ENCODE peak calls at places on chromosomes 6 and 20, in seven cellular contexts. One of them, this sample, is unnamed.

GRCh38 chr6:26318459-26319404 is 46.3 kb upstream of the BTN3A2 start:
- DNase-seq in tibial nerve: no peak
- DNase-seq in A549: no peak
- DNase-seq in ovary: no peak
- DNase-seq in Peyer's patch: no peak
- DNase-seq in K562: no peak
- DNase-seq in heart left ventricle: no peak
- DNase-seq in this sample: no peak

GRCh38 chr6:132932566-132932965 is 118.2 kb downstream of the RPS12 start:
- DNase-seq in tibial nerve: no peak
- DNase-seq in A549: no peak
- DNase-seq in ovary: no peak
- DNase-seq in Peyer's patch: no peak
- DNase-seq in K562: no peak
- DNase-seq in heart left ventricle: no peak
- DNase-seq in this sample: no peak

GRCh38 chr6:27889628-27890315 is 22.4 kb downstream of the OR2B2 start:
- DNase-seq in tibial nerve: no peak
- DNase-seq in A549: peak; percentile 37
- DNase-seq in ovary: no peak
- DNase-seq in Peyer's patch: no peak
- DNase-seq in K562: no peak
- DNase-seq in heart left ventricle: no peak
- DNase-seq in this sample: no peak

GRCh38 chr6:151136141-151136755 is 103.5 kb upstream of the AKAP12 start:
- DNase-seq in tibial nerve: peak; percentile 20
- DNase-seq in A549: no peak
- DNase-seq in ovary: no peak
- DNase-seq in Peyer's patch: no peak
- DNase-seq in K562: no peak
- DNase-seq in heart left ventricle: no peak
- DNase-seq in this sample: no peak

GRCh38 chr6:157280153-157280552 is 43.2 kb downstream of the TMEM242 start:
- DNase-seq in tibial nerve: no peak
- DNase-seq in A549: no peak
- DNase-seq in ovary: no peak
- DNase-seq in Peyer's patch: no peak
- DNase-seq in K562: no peak
- DNase-seq in heart left ventricle: no peak
- DNase-seq in this sample: no peak

GRCh38 chr20:50146732-50147662 is 6.5 kb downstream of the PEDS1 start:
- DNase-seq in tibial nerve: no peak
- DNase-seq in A549: no peak
- DNase-seq in ovary: no peak
- DNase-seq in Peyer's patch: no peak
- DNase-seq in K562: peak; percentile 51
- DNase-seq in heart left ventricle: no peak
- DNase-seq in this sample: peak; percentile 85

GRCh38 chr6:150767585-150768164 is 97.8 kb upstream of the MTHFD1L start:
- DNase-seq in tibial nerve: no peak
- DNase-seq in A549: no peak
- DNase-seq in ovary: no peak
- DNase-seq in Peyer's patch: no peak
- DNase-seq in K562: no peak
- DNase-seq in heart left ventricle: peak; percentile 22
- DNase-seq in this sample: no peak

GRCh38 chr6:40551966-40552365 is 35.2 kb downstream of the LRFN2 start:
- DNase-seq in tibial nerve: no peak
- DNase-seq in A549: no peak
- DNase-seq in ovary: no peak
- DNase-seq in Peyer's patch: no peak
- DNase-seq in K562: no peak
- DNase-seq in heart left ventricle: no peak
- DNase-seq in this sample: no peak

GRCh38 chr6:167794386-167795157 is 32.1 kb upstream of the AFDN start:
- DNase-seq in tibial nerve: no peak
- DNase-seq in A549: no peak
- DNase-seq in ovary: no peak
- DNase-seq in Peyer's patch: no peak
- DNase-seq in K562: no peak
- DNase-seq in heart left ventricle: no peak
- DNase-seq in this sample: no peak

GRCh38 chr6:65711531-65711930 is 4.5 kb upstream of the EYS start:
- DNase-seq in tibial nerve: no peak
- DNase-seq in A549: no peak
- DNase-seq in ovary: no peak
- DNase-seq in Peyer's patch: no peak
- DNase-seq in K562: no peak
- DNase-seq in heart left ventricle: no peak
- DNase-seq in this sample: no peak

GRCh38 chr6:23410439-23410838 is 715.6 kb upstream of the NRSN1 start:
- DNase-seq in tibial nerve: no peak
- DNase-seq in A549: no peak
- DNase-seq in ovary: no peak
- DNase-seq in Peyer's patch: no peak
- DNase-seq in K562: peak; percentile 8
- DNase-seq in heart left ventricle: no peak
- DNase-seq in this sample: no peak
- H3K9me3 ChIP-seq in tibial nerve: no peaks in the 10 kb centered on the region
- H3K9me3 ChIP-seq in A549: no peaks in the 10 kb centered on the region
- H3K9me3 ChIP-seq in ovary: no peaks in the 10 kb centered on the region
- H3K9me3 ChIP-seq in Peyer's patch: no peaks in the 10 kb centered on the region
- H3K9me3 ChIP-seq in K562: peaks cover 1% of the 10 kb centered on the region
- H3K9me3 ChIP-seq in heart left ventricle: no peaks in the 10 kb centered on the region
- H3K9me3 ChIP-seq in this sample: no peaks in the 10 kb centered on the region

DNA sequence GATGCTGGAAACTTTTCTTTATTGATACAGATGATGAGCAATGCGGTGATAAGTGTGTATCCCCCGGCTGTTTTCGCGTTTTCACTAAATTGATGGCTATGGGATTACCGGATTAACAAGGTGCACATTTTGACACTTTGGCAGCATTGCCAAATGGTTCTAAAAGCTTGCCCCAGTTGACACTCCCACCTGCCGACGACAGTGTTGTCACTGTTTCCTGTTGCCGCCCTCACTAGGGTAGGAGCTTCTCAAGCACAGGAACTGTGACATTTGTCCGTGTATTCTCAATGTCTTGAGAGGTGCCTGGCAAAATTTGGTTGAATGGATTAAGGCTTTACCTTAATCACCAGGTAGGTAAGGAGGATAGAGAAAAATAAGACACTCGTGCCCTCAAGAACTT is 9.8 kb upstream of the MAPK13 start:
- DNase-seq in tibial nerve: no peak
- DNase-seq in A549: no peak
- DNase-seq in ovary: no peak
- DNase-seq in Peyer's patch: no peak
- DNase-seq in K562: no peak
- DNase-seq in heart left ventricle: no peak
- DNase-seq in this sample: peak; percentile 66
- TF ChIP-seq POLR2A in tibial nerve: no peak
- TF ChIP-seq POLR2A in A549: no peak
- TF ChIP-seq POLR2A in ovary: no peak
- TF ChIP-seq POLR2A in Peyer's patch: no peak
- TF ChIP-seq POLR2A in K562: no peak
- TF ChIP-seq POLR2A in heart left ventricle: no peak
- TF ChIP-seq POLR2A in this sample: no peak

GRCh38 chr6:111147440-111147839 is 60.1 kb downstream of the SLC16A10 start:
- DNase-seq in tibial nerve: no peak
- DNase-seq in A549: no peak
- DNase-seq in ovary: no peak
- DNase-seq in Peyer's patch: no peak
- DNase-seq in K562: no peak
- DNase-seq in heart left ventricle: no peak
- DNase-seq in this sample: no peak

GRCh38 chr6:111154981-111155380 is 67.7 kb downstream of the SLC16A10 start:
- DNase-seq in tibial nerve: no peak
- DNase-seq in A549: no peak
- DNase-seq in ovary: no peak
- DNase-seq in Peyer's patch: no peak
- DNase-seq in K562: no peak
- DNase-seq in heart left ventricle: no peak
- DNase-seq in this sample: no peak

GRCh38 chr6:111148110-111148509 is 60.8 kb downstream of the SLC16A10 start:
- DNase-seq in tibial nerve: no peak
- DNase-seq in A549: no peak
- DNase-seq in ovary: no peak
- DNase-seq in Peyer's patch: no peak
- DNase-seq in K562: no peak
- DNase-seq in heart left ventricle: no peak
- DNase-seq in this sample: no peak

GRCh38 chr6:111150577-111150976 is 63.3 kb downstream of the SLC16A10 start:
- DNase-seq in tibial nerve: no peak
- DNase-seq in A549: no peak
- DNase-seq in ovary: no peak
- DNase-seq in Peyer's patch: no peak
- DNase-seq in K562: no peak
- DNase-seq in heart left ventricle: no peak
- DNase-seq in this sample: no peak
- TF ChIP-seq CTCF in tibial nerve: no peak
- TF ChIP-seq CTCF in A549: no peak
- TF ChIP-seq CTCF in ovary: no peak
- TF ChIP-seq CTCF in Peyer's patch: no peak
- TF ChIP-seq CTCF in K562: no peak
- TF ChIP-seq CTCF in heart left ventricle: no peak
- TF ChIP-seq CTCF in this sample: no peak

GRCh38 chr6:159303784-159304183 is 134.6 kb downstream of the FNDC1 start:
- DNase-seq in tibial nerve: no peak
- DNase-seq in A549: no peak
- DNase-seq in ovary: no peak
- DNase-seq in Peyer's patch: no peak
- DNase-seq in K562: no peak
- DNase-seq in heart left ventricle: no peak
- DNase-seq in this sample: no peak
- H3K9me3 ChIP-seq in tibial nerve: no peaks in the 10 kb centered on the region
- H3K9me3 ChIP-seq in A549: no peaks in the 10 kb centered on the region
- H3K9me3 ChIP-seq in ovary: no peaks in the 10 kb centered on the region
- H3K9me3 ChIP-seq in Peyer's patch: no peaks in the 10 kb centered on the region
- H3K9me3 ChIP-seq in K562: no peaks in the 10 kb centered on the region
- H3K9me3 ChIP-seq in heart left ventricle: no peaks in the 10 kb centered on the region
- H3K9me3 ChIP-seq in this sample: no peaks in the 10 kb centered on the region

DNA sequence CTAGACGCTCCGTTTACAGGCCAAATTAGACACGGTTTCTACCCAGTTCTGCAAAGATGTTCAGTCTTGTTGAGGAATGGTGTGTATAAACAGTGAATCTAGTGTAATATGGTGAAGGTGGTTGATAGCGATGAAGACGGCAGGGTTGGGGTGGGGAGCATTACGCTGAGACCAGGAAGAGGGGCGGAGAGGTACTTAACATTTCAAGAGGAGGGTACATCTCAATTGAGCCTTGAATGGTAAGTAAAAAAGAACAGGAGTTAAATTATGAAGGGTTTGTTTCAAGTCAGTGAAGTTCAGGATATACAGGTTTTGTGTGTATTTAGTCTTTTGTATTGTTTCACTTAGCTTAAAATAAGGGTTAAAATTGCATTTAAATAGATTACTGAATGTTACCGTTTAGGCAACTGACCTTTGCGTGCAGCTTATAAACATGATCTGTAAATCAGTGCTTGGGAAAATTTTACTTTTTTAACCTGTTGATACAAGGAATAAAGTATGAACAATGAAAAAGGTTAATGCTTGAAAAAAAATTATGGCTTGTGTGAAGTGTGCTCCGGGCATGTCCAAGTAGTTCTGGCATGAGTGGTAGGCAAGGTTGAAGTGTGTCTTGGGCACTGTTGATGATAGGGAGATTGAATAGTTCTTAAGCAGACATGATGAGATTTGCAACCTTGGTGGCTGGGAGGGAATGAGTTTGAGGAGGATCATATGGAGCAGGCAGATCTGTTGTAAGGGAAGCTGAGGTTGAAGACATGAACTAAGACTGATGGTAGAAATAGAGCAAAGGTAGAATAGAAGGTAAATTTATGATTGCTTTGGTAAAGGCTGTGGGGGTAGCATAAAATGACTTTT is 841 bp downstream of the POLR1C start:
- DNase-seq in tibial nerve: no peak
- DNase-seq in A549: no peak
- DNase-seq in ovary: no peak
- DNase-seq in Peyer's patch: no peak
- DNase-seq in K562: no peak
- DNase-seq in heart left ventricle: no peak
- DNase-seq in this sample: no peak
- TF ChIP-seq POLR2A in tibial nerve: no peak
- TF ChIP-seq POLR2A in A549: no peak
- TF ChIP-seq POLR2A in ovary: no peak
- TF ChIP-seq POLR2A in Peyer's patch: no peak
- TF ChIP-seq POLR2A in K562: no peak
- TF ChIP-seq POLR2A in heart left ventricle: no peak
- TF ChIP-seq POLR2A in this sample: no peak

GRCh38 chr6:138145402-138145801 is 16.3 kb upstream of the ARFGEF3 start:
- DNase-seq in tibial nerve: no peak
- DNase-seq in A549: no peak
- DNase-seq in ovary: no peak
- DNase-seq in Peyer's patch: no peak
- DNase-seq in K562: no peak
- DNase-seq in heart left ventricle: no peak
- DNase-seq in this sample: no peak
- TF ChIP-seq CTCF in tibial nerve: no peak
- TF ChIP-seq CTCF in A549: no peak
- TF ChIP-seq CTCF in ovary: no peak
- TF ChIP-seq CTCF in Peyer's patch: no peak
- TF ChIP-seq CTCF in K562: no peak
- TF ChIP-seq CTCF in heart left ventricle: no peak
- TF ChIP-seq CTCF in this sample: no peak

GRCh38 chr6:71556141-71556540 is 267.5 kb downstream of the OGFRL1 start:
- DNase-seq in tibial nerve: no peak
- DNase-seq in A549: no peak
- DNase-seq in ovary: no peak
- DNase-seq in Peyer's patch: no peak
- DNase-seq in K562: no peak
- DNase-seq in heart left ventricle: no peak
- DNase-seq in this sample: no peak

DNA sequence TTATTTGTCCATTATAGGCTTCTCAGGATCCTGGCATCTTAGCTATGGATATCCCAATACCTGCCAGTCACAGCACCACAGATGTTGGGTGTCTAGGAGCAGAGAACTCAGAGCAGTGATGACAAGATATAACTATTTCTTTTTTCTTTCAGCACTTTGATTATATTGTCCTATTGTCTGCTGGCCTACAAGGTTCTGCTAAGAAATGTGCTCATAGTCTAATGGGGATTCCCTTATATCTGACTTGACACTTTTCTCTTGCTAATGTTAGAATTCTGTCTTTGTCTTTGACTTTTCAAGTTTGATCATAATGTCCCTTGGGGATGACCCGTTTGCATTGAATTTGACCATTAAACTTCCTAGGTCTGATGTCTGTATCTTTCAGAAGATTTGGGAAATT is 270.4 kb downstream of the OGFRL1 start:
- DNase-seq in tibial nerve: no peak
- DNase-seq in A549: no peak
- DNase-seq in ovary: no peak
- DNase-seq in Peyer's patch: no peak
- DNase-seq in K562: no peak
- DNase-seq in heart left ventricle: no peak
- DNase-seq in this sample: no peak
- H3K9me3 ChIP-seq in tibial nerve: peaks cover 41% of the 10 kb centered on the region
- H3K9me3 ChIP-seq in A549: no peaks in the 10 kb centered on the region
- H3K9me3 ChIP-seq in ovary: no peaks in the 10 kb centered on the region
- H3K9me3 ChIP-seq in Peyer's patch: no peaks in the 10 kb centered on the region
- H3K9me3 ChIP-seq in K562: no peaks in the 10 kb centered on the region
- H3K9me3 ChIP-seq in heart left ventricle: peaks cover 6% of the 10 kb centered on the region
- H3K9me3 ChIP-seq in this sample: peaks cover 12% of the 10 kb centered on the region

GRCh38 chr20:31704225-31705119 is 18.2 kb downstream of the BCL2L1 start:
- DNase-seq in tibial nerve: no peak
- DNase-seq in A549: peak; percentile 96
- DNase-seq in ovary: no peak
- DNase-seq in Peyer's patch: peak; percentile 78
- DNase-seq in K562: no peak
- DNase-seq in heart left ventricle: peak; percentile 40
- DNase-seq in this sample: no peak
- TF ChIP-seq POLR2A in tibial nerve: no peak
- TF ChIP-seq POLR2A in A549: no peak
- TF ChIP-seq POLR2A in ovary: no peak
- TF ChIP-seq POLR2A in Peyer's patch: no peak
- TF ChIP-seq POLR2A in K562: no peak
- TF ChIP-seq POLR2A in heart left ventricle: no peak
- TF ChIP-seq POLR2A in this sample: no peak

GRCh38 chr6:3630258-3630828 is 121.2 kb downstream of the PXDC1 start:
- DNase-seq in tibial nerve: no peak
- DNase-seq in A549: no peak
- DNase-seq in ovary: no peak
- DNase-seq in Peyer's patch: no peak
- DNase-seq in K562: no peak
- DNase-seq in heart left ventricle: no peak
- DNase-seq in this sample: no peak
- TF ChIP-seq CTCF in tibial nerve: no peak
- TF ChIP-seq CTCF in A549: no peak
- TF ChIP-seq CTCF in ovary: no peak
- TF ChIP-seq CTCF in Peyer's patch: no peak
- TF ChIP-seq CTCF in K562: no peak
- TF ChIP-seq CTCF in heart left ventricle: no peak
- TF ChIP-seq CTCF in this sample: no peak